ENCODE peak calls at places on chromosome 16, in nine cellular contexts. X, H, E, G, T, I, R, U and A are unnamed samples.

GRCh38 chr16:77459534-77460412 is 24.9 kb upstream of the ADAMTS18 start:
- DNase-seq in X (no peak), I (no peak), G (no peak), T (no peak), R (no peak), U (no peak), E (no peak), H (no peak), A (no peak)

GRCh38 chr16:72927199-72928088 is 120.5 kb downstream of the ZFHX3 start:
- DNase-seq in U (no peak), R (peak), G (peak), E (peak), T (peak), X (no peak), I (no peak), H (peak), A (no peak)

GRCh38 chr16:49094471-49094870 is 187.2 kb downstream of the CBLN1 start:
- DNase-seq in U (no peak), R (no peak), X (no peak), E (no peak), I (peak), G (no peak), T (no peak), H (no peak), A (no peak)

GRCh38 chr16:67208525-67208896 is 9.6 kb downstream of the ELMO3 start:
- DNase-seq in I (no peak), T (no peak), R (no peak), U (no peak), H (no peak), G (no peak), X (no peak), E (peak), A (no peak)

GRCh38 chr16:47970291-47970931 is 185.4 kb downstream of the ABCC12 start:
- DNase-seq in T (no peak), G (no peak), I (peak), U (no peak), H (no peak), E (no peak), R (peak), X (no peak), A (no peak)

GRCh38 chr16:58011652-58012051 is 10.4 kb downstream of the USB1 start:
- DNase-seq in T (no peak), X (no peak), H (no peak), U (no peak), G (no peak), R (peak), I (no peak), E (no peak), A (no peak)

GRCh38 chr16:73064227-73064995 is 16.5 kb upstream of the ZFHX3 start:
- DNase-seq in G (no peak), R (no peak), E (no peak), I (no peak), U (no peak), H (no peak), T (peak), X (peak), A (peak)

GRCh38 chr16:71467810-71468209 is 5.8 kb upstream of the ZNF23 start:
- DNase-seq in U (no peak), E (no peak), H (no peak), R (no peak), T (no peak), X (no peak), G (no peak), I (peak), A (no peak)

GRCh38 chr16:17538942-17539341 is 68.2 kb upstream of the XYLT1 start:
- DNase-seq in X (no peak), T (no peak), G (no peak), I (no peak), H (no peak), R (peak), E (no peak), U (no peak), A (no peak)

GRCh38 chr16:76108460-76108859 is 168.7 kb upstream of the CNTNAP4 start:
- DNase-seq in R (no peak), H (no peak), I (no peak), G (no peak), U (no peak), X (no peak), E (no peak), T (no peak), A (no peak)

GRCh38 chr16:27273670-27274522 is 5.3 kb upstream of the NSMCE1 start:
- DNase-seq in X (no peak), H (no peak), R (no peak), G (no peak), T (no peak), U (peak), E (no peak), I (no peak), A (no peak)

GRCh38 chr16:29315046-29315445 is 91.5 kb downstream of the NPIPB11 start:
- DNase-seq in T (no peak), X (no peak), R (no peak), U (no peak), H (no peak), I (no peak), E (no peak), G (peak), A (no peak)

GRCh38 chr16:89690392-89690901 is 4.0 kb downstream of the CDK10 start:
- DNase-seq in I (no peak), E (no peak), U (no peak), H (peak), R (no peak), X (no peak), T (no peak), G (no peak), A (no peak)

GRCh38 chr16:2016407-2016922 is 3.1 kb upstream of the NPW start:
- DNase-seq in U (no peak), T (no peak), X (no peak), G (no peak), R (no peak), I (peak), H (peak), E (no peak), A (no peak)
- TF ChIP-seq CTCF in U (no peak), T (no peak), X (no peak), G (no peak), R (peak), I (peak), H (peak), E (peak), A (peak)

GRCh38 chr16:12155235-12155634 is 178.7 kb downstream of the SNX29 start:
- DNase-seq in X (no peak), E (no peak), T (no peak), I (no peak), R (no peak), H (no peak), U (no peak), G (no peak), A (no peak)

GRCh38 chr16:12150600-12150999 is 174.1 kb downstream of the SNX29 start:
- DNase-seq in H (no peak), T (no peak), U (no peak), R (no peak), I (no peak), E (no peak), X (no peak), G (no peak), A (no peak)

GRCh38 chr16:12157510-12158093 is 181.1 kb downstream of the SNX29 start:
- DNase-seq in X (no peak), G (no peak), H (no peak), T (no peak), I (no peak), E (no peak), R (no peak), U (no peak), A (no peak)

GRCh38 chr16:12149971-12150370 is 173.4 kb downstream of the SNX29 start:
- DNase-seq in E (no peak), R (no peak), H (no peak), I (peak), G (no peak), X (no peak), U (no peak), T (no peak), A (no peak)

GRCh38 chr16:12153662-12154061 is 177.1 kb downstream of the SNX29 start:
- DNase-seq in I (no peak), U (no peak), X (no peak), G (peak), R (no peak), H (no peak), T (no peak), E (no peak), A (no peak)
- H3K27ac ChIP-seq in I (no peak), U (no peak), X (no peak), G (peak), R (no peak), H (no peak), T (no peak), E (no peak), A (no peak)

GRCh38 chr16:424033-424622 is 1.3 kb upstream of the RAB11FIP3 start:
- DNase-seq in H (peak), I (peak), G (peak), U (peak), R (peak), E (peak), X (peak), T (peak), A (peak)

GRCh38 chr16:426115-426905 is 861 bp downstream of the RAB11FIP3 start:
- DNase-seq in T (no peak), G (no peak), H (peak), I (peak), U (peak), X (peak), E (no peak), R (no peak), A (peak)

GRCh38 chr16:424623-425081 is 797 bp upstream of the RAB11FIP3 start:
- DNase-seq in H (peak), I (no peak), X (peak), U (peak), G (peak), E (no peak), R (no peak), T (no peak), A (peak)

GRCh38 chr16:425740-426114 is 278 bp downstream of the RAB11FIP3 start:
- DNase-seq in I (peak), G (no peak), H (no peak), X (no peak), R (no peak), E (no peak), T (no peak), U (no peak), A (no peak)

DNA sequence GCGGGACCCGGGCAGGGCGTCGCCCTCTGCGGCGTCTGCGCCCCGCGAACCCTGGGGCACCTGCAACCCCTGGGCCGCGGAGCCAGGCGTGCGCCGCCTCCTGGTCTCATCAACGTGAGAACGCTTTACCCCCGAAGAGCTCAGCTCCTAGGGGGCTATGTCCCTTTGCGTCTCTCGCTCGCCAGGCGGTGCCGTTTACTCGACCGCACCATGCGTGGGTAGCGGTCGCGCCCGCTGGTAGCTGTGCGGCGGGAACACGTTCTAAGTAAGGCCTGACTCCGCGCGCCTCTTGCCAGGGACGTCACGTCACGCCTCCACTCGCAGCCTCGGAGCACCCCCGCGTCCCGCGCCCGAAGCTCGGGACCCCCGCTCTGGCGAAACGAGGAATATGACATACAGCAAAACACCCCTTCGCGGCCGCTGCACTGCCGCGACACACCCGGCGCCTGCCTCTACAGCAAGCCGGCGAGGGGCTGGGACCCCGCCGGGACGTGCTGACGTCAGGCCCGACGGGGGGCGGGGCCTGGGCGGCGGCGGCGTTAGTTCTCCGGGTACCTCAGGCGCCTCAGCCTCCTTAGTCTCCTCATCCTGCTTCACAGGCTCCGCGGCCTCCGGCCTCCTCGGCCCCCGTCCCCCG is at the start of gene RAB11FIP3:
- DNase-seq in E (peak), U (peak), X (peak), G (peak), R (no peak), T (peak), I (peak), H (peak), A (peak)
- TF ChIP-seq CTCF in E (peak), U (no peak), X (no peak), G (no peak), R (peak), T (no peak), I (peak), H (peak), A (no peak)

DNA sequence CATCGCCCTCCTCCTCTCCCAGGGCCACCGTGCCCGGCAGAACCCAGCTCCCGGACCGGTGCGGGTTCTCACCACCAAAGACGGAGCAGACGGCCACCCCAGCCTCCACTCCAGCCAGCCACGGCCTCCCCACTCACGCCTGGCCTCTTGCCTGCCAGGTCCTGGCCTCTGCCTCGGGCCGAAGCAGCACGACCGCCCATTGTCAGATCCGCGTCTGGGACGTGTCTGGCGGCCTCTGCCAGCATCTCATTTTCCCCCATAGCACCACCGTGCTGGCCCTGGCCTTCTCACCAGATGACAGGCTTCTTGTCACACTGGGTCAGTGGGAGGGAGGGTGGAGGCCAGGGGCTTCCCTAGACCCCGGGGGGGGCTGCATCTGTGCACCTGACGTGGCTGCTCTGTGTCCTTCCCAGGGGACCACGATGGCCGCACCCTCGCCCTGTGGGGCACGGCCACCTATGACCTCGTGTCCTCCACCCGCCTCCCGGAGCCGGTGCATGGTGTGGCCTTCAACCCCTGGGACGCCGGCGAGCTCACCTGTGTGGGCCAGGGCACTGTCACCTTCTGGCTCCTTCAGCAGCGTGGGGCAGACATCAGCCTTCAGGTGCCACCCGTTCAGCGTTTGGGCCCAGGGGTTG is 6.6 kb upstream of the RHOT2 start:
- DNase-seq in R (no peak), H (no peak), E (no peak), U (no peak), X (no peak), I (no peak), T (no peak), G (no peak), A (no peak)
- H3K27ac ChIP-seq in R (peak), H (peak), E (no peak), U (no peak), X (peak), I (no peak), T (peak), G (no peak), A (peak)